ENCODE peak calls at places on chromosomes 1 and 21, in ten cellular contexts. One of them, this sample, is unnamed.

GRCh38 chr1:109617291-109617801 is 2.1 kb downstream of the GNAT2 start:
- DNase-seq in activated T-cell treated with anti-CD3 and anti-CD28 coated beads, Interleukin-2, amount 50 U/mL, for 72 hours: no peak
- DNase-seq in bronchial epithelial cell: peak
- DNase-seq in cardiac muscle cell: peak
- DNase-seq in NCI-H1417: no peak
- DNase-seq in HS-5: peak
- DNase-seq in C1 segment of cervical spinal cord: no peak
- DNase-seq in NCI-H2081: no peak
- DNase-seq in nephron progenitor cell: no peak
- DNase-seq in tibial nerve: no peak
- DNase-seq in this sample: no peak

GRCh38 chr1:115437146-115437639 is 99.1 kb upstream of the NGF start:
- DNase-seq in activated T-cell treated with anti-CD3 and anti-CD28 coated beads, Interleukin-2, amount 50 U/mL, for 72 hours: no peak
- DNase-seq in bronchial epithelial cell: no peak
- DNase-seq in cardiac muscle cell: no peak
- DNase-seq in NCI-H1417: peak
- DNase-seq in HS-5: no peak
- DNase-seq in C1 segment of cervical spinal cord: no peak
- DNase-seq in NCI-H2081: no peak
- DNase-seq in nephron progenitor cell: no peak
- DNase-seq in tibial nerve: no peak
- DNase-seq in this sample: no peak

GRCh38 chr1:32939655-32940371 is 24.8 kb downstream of the RNF19B start:
- DNase-seq in activated T-cell treated with anti-CD3 and anti-CD28 coated beads, Interleukin-2, amount 50 U/mL, for 72 hours: no peak
- DNase-seq in bronchial epithelial cell: peak
- DNase-seq in cardiac muscle cell: peak
- DNase-seq in NCI-H1417: no peak
- DNase-seq in HS-5: no peak
- DNase-seq in C1 segment of cervical spinal cord: no peak
- DNase-seq in NCI-H2081: no peak
- DNase-seq in nephron progenitor cell: no peak
- DNase-seq in tibial nerve: no peak
- DNase-seq in this sample: no peak

GRCh38 chr1:243712242-243712641 is 137.8 kb downstream of the AKT3 start:
- DNase-seq in activated T-cell treated with anti-CD3 and anti-CD28 coated beads, Interleukin-2, amount 50 U/mL, for 72 hours: no peak
- DNase-seq in bronchial epithelial cell: no peak
- DNase-seq in cardiac muscle cell: no peak
- DNase-seq in NCI-H1417: no peak
- DNase-seq in HS-5: no peak
- DNase-seq in C1 segment of cervical spinal cord: no peak
- DNase-seq in NCI-H2081: no peak
- DNase-seq in nephron progenitor cell: no peak
- DNase-seq in tibial nerve: no peak
- DNase-seq in this sample: no peak

GRCh38 chr1:84174051-84174556 is 30.0 kb downstream of the PRKACB start:
- DNase-seq in activated T-cell treated with anti-CD3 and anti-CD28 coated beads, Interleukin-2, amount 50 U/mL, for 72 hours: no peak
- DNase-seq in bronchial epithelial cell: peak
- DNase-seq in cardiac muscle cell: peak
- DNase-seq in NCI-H1417: no peak
- DNase-seq in HS-5: peak
- DNase-seq in C1 segment of cervical spinal cord: no peak
- DNase-seq in NCI-H2081: no peak
- DNase-seq in nephron progenitor cell: no peak
- DNase-seq in tibial nerve: no peak
- DNase-seq in this sample: no peak

GRCh38 chr1:64891440-64891815 is 74.9 kb downstream of the JAK1 start:
- DNase-seq in activated T-cell treated with anti-CD3 and anti-CD28 coated beads, Interleukin-2, amount 50 U/mL, for 72 hours: no peak
- DNase-seq in bronchial epithelial cell: no peak
- DNase-seq in cardiac muscle cell: peak
- DNase-seq in NCI-H1417: no peak
- DNase-seq in HS-5: no peak
- DNase-seq in C1 segment of cervical spinal cord: no peak
- DNase-seq in NCI-H2081: no peak
- DNase-seq in nephron progenitor cell: no peak
- DNase-seq in tibial nerve: no peak
- DNase-seq in this sample: no peak

GRCh38 chr1:157006676-157007075 is 38.9 kb downstream of the ARHGEF11 start:
- DNase-seq in activated T-cell treated with anti-CD3 and anti-CD28 coated beads, Interleukin-2, amount 50 U/mL, for 72 hours: no peak
- DNase-seq in bronchial epithelial cell: no peak
- DNase-seq in cardiac muscle cell: no peak
- DNase-seq in NCI-H1417: no peak
- DNase-seq in HS-5: no peak
- DNase-seq in C1 segment of cervical spinal cord: no peak
- DNase-seq in NCI-H2081: no peak
- DNase-seq in nephron progenitor cell: no peak
- DNase-seq in tibial nerve: no peak
- DNase-seq in this sample: no peak

GRCh38 chr21:31650930-31651329 is 8.6 kb upstream of the SOD1 start:
- DNase-seq in activated T-cell treated with anti-CD3 and anti-CD28 coated beads, Interleukin-2, amount 50 U/mL, for 72 hours: no peak
- DNase-seq in bronchial epithelial cell: no peak
- DNase-seq in cardiac muscle cell: no peak
- DNase-seq in NCI-H1417: no peak
- DNase-seq in HS-5: no peak
- DNase-seq in C1 segment of cervical spinal cord: no peak
- DNase-seq in NCI-H2081: no peak
- DNase-seq in nephron progenitor cell: no peak
- DNase-seq in tibial nerve: no peak
- DNase-seq in this sample: no peak

GRCh38 chr1:243316366-243316989 is 60.6 kb downstream of the SDCCAG8 start:
- DNase-seq in activated T-cell treated with anti-CD3 and anti-CD28 coated beads, Interleukin-2, amount 50 U/mL, for 72 hours: no peak
- DNase-seq in bronchial epithelial cell: no peak
- DNase-seq in cardiac muscle cell: no peak
- DNase-seq in NCI-H1417: no peak
- DNase-seq in HS-5: no peak
- DNase-seq in C1 segment of cervical spinal cord: no peak
- DNase-seq in NCI-H2081: no peak
- DNase-seq in nephron progenitor cell: no peak
- DNase-seq in tibial nerve: no peak
- DNase-seq in this sample: peak

GRCh38 chr21:42453301-42454220 is 42.5 kb downstream of the RSPH1 start:
- DNase-seq in activated T-cell treated with anti-CD3 and anti-CD28 coated beads, Interleukin-2, amount 50 U/mL, for 72 hours: no peak
- DNase-seq in bronchial epithelial cell: no peak
- DNase-seq in cardiac muscle cell: no peak
- DNase-seq in NCI-H1417: no peak
- DNase-seq in HS-5: no peak
- DNase-seq in C1 segment of cervical spinal cord: no peak
- DNase-seq in NCI-H2081: no peak
- DNase-seq in nephron progenitor cell: peak
- DNase-seq in tibial nerve: no peak
- DNase-seq in this sample: peak

GRCh38 chr21:43644609-43645008 is 14.7 kb downstream of the HSF2BP start:
- DNase-seq in activated T-cell treated with anti-CD3 and anti-CD28 coated beads, Interleukin-2, amount 50 U/mL, for 72 hours: no peak
- DNase-seq in bronchial epithelial cell: peak
- DNase-seq in cardiac muscle cell: peak
- DNase-seq in NCI-H1417: no peak
- DNase-seq in HS-5: no peak
- DNase-seq in C1 segment of cervical spinal cord: no peak
- DNase-seq in NCI-H2081: no peak
- DNase-seq in nephron progenitor cell: no peak
- DNase-seq in tibial nerve: no peak
- DNase-seq in this sample: no peak

GRCh38 chr1:155014709-155015508 is 12.3 kb downstream of the ZBTB7B start:
- DNase-seq in activated T-cell treated with anti-CD3 and anti-CD28 coated beads, Interleukin-2, amount 50 U/mL, for 72 hours: no peak
- DNase-seq in bronchial epithelial cell: no peak
- DNase-seq in cardiac muscle cell: no peak
- DNase-seq in NCI-H1417: no peak
- DNase-seq in HS-5: no peak
- DNase-seq in C1 segment of cervical spinal cord: no peak
- DNase-seq in NCI-H2081: no peak
- DNase-seq in nephron progenitor cell: no peak
- DNase-seq in tibial nerve: no peak
- DNase-seq in this sample: no peak

GRCh38 chr1:186620526-186620925 is 59.7 kb downstream of the PTGS2 start:
- DNase-seq in activated T-cell treated with anti-CD3 and anti-CD28 coated beads, Interleukin-2, amount 50 U/mL, for 72 hours: no peak
- DNase-seq in bronchial epithelial cell: no peak
- DNase-seq in cardiac muscle cell: peak
- DNase-seq in NCI-H1417: no peak
- DNase-seq in HS-5: no peak
- DNase-seq in C1 segment of cervical spinal cord: no peak
- DNase-seq in NCI-H2081: no peak
- DNase-seq in nephron progenitor cell: no peak
- DNase-seq in tibial nerve: no peak
- DNase-seq in this sample: no peak

GRCh38 chr1:44346184-44346583 is 8.9 kb downstream of the ERI3 start:
- DNase-seq in activated T-cell treated with anti-CD3 and anti-CD28 coated beads, Interleukin-2, amount 50 U/mL, for 72 hours: no peak
- DNase-seq in bronchial epithelial cell: no peak
- DNase-seq in cardiac muscle cell: no peak
- DNase-seq in NCI-H1417: no peak
- DNase-seq in HS-5: no peak
- DNase-seq in C1 segment of cervical spinal cord: no peak
- DNase-seq in NCI-H2081: no peak
- DNase-seq in nephron progenitor cell: no peak
- DNase-seq in tibial nerve: no peak
- DNase-seq in this sample: no peak

GRCh38 chr1:121417289-121417955 is 232.6 kb downstream of the SRGAP2C start:
- DNase-seq in activated T-cell treated with anti-CD3 and anti-CD28 coated beads, Interleukin-2, amount 50 U/mL, for 72 hours: no peak
- DNase-seq in bronchial epithelial cell: peak
- DNase-seq in cardiac muscle cell: peak
- DNase-seq in NCI-H1417: no peak
- DNase-seq in HS-5: no peak
- DNase-seq in C1 segment of cervical spinal cord: no peak
- DNase-seq in NCI-H2081: no peak
- DNase-seq in nephron progenitor cell: no peak
- DNase-seq in tibial nerve: no peak
- DNase-seq in this sample: no peak

GRCh38 chr1:147804942-147805723 is 44.7 kb upstream of the GJA5 start:
- DNase-seq in activated T-cell treated with anti-CD3 and anti-CD28 coated beads, Interleukin-2, amount 50 U/mL, for 72 hours: no peak
- DNase-seq in bronchial epithelial cell: no peak
- DNase-seq in cardiac muscle cell: peak
- DNase-seq in NCI-H1417: no peak
- DNase-seq in HS-5: no peak
- DNase-seq in C1 segment of cervical spinal cord: no peak
- DNase-seq in NCI-H2081: no peak
- DNase-seq in nephron progenitor cell: no peak
- DNase-seq in tibial nerve: no peak
- DNase-seq in this sample: no peak

GRCh38 chr1:145782166-145783099 is 41.5 kb downstream of the RNF115 start:
- DNase-seq in activated T-cell treated with anti-CD3 and anti-CD28 coated beads, Interleukin-2, amount 50 U/mL, for 72 hours: no peak
- DNase-seq in bronchial epithelial cell: peak
- DNase-seq in cardiac muscle cell: peak
- DNase-seq in NCI-H1417: no peak
- DNase-seq in HS-5: peak
- DNase-seq in C1 segment of cervical spinal cord: no peak
- DNase-seq in NCI-H2081: no peak
- DNase-seq in nephron progenitor cell: no peak
- DNase-seq in tibial nerve: no peak
- DNase-seq in this sample: no peak

GRCh38 chr1:202713110-202713509 is 2.9 kb upstream of the SYT2 start:
- DNase-seq in activated T-cell treated with anti-CD3 and anti-CD28 coated beads, Interleukin-2, amount 50 U/mL, for 72 hours: no peak
- DNase-seq in bronchial epithelial cell: peak
- DNase-seq in cardiac muscle cell: peak
- DNase-seq in NCI-H1417: peak
- DNase-seq in HS-5: no peak
- DNase-seq in C1 segment of cervical spinal cord: no peak
- DNase-seq in NCI-H2081: peak
- DNase-seq in nephron progenitor cell: no peak
- DNase-seq in tibial nerve: no peak
- DNase-seq in this sample: no peak

GRCh38 chr1:211648980-211649934 is 26.2 kb downstream of the NEK2 start:
- DNase-seq in activated T-cell treated with anti-CD3 and anti-CD28 coated beads, Interleukin-2, amount 50 U/mL, for 72 hours: peak
- DNase-seq in bronchial epithelial cell: no peak
- DNase-seq in cardiac muscle cell: peak
- DNase-seq in NCI-H1417: no peak
- DNase-seq in HS-5: no peak
- DNase-seq in C1 segment of cervical spinal cord: no peak
- DNase-seq in NCI-H2081: no peak
- DNase-seq in nephron progenitor cell: no peak
- DNase-seq in tibial nerve: no peak
- DNase-seq in this sample: no peak

GRCh38 chr1:4004635-4005430 is 104.8 kb upstream of the C1orf174 start:
- DNase-seq in activated T-cell treated with anti-CD3 and anti-CD28 coated beads, Interleukin-2, amount 50 U/mL, for 72 hours: no peak
- DNase-seq in bronchial epithelial cell: no peak
- DNase-seq in cardiac muscle cell: no peak
- DNase-seq in NCI-H1417: no peak
- DNase-seq in HS-5: no peak
- DNase-seq in C1 segment of cervical spinal cord: no peak
- DNase-seq in NCI-H2081: no peak
- DNase-seq in nephron progenitor cell: no peak
- DNase-seq in tibial nerve: no peak
- DNase-seq in this sample: no peak

GRCh38 chr1:109089242-109090015 is 1.1 kb upstream of the TMEM167B start:
- DNase-seq in activated T-cell treated with anti-CD3 and anti-CD28 coated beads, Interleukin-2, amount 50 U/mL, for 72 hours: peak
- DNase-seq in bronchial epithelial cell: peak
- DNase-seq in cardiac muscle cell: peak
- DNase-seq in NCI-H1417: no peak
- DNase-seq in HS-5: no peak
- DNase-seq in C1 segment of cervical spinal cord: no peak
- DNase-seq in NCI-H2081: peak
- DNase-seq in nephron progenitor cell: peak
- DNase-seq in tibial nerve: no peak
- DNase-seq in this sample: peak

GRCh38 chr1:61046434-61046833 is 35.9 kb upstream of the NFIA start:
- DNase-seq in activated T-cell treated with anti-CD3 and anti-CD28 coated beads, Interleukin-2, amount 50 U/mL, for 72 hours: no peak
- DNase-seq in bronchial epithelial cell: peak
- DNase-seq in cardiac muscle cell: no peak
- DNase-seq in NCI-H1417: no peak
- DNase-seq in HS-5: no peak
- DNase-seq in C1 segment of cervical spinal cord: no peak
- DNase-seq in NCI-H2081: no peak
- DNase-seq in nephron progenitor cell: no peak
- DNase-seq in tibial nerve: no peak
- DNase-seq in this sample: no peak